ENCODE peak calls at places on chromosome 9, in four cellular contexts. One of them, this sample, is unnamed.

GRCh38 chr9:75027187-75028107 is 646 bp downstream of the CARNMT1 start:
- DNase-seq in WTC11: peak
- DNase-seq in HepG2: peak
- DNase-seq in K562: peak
- DNase-seq in this sample: peak

GRCh38 chr9:108272350-108272899 is 583.4 kb downstream of the ACTL7B start:
- DNase-seq in WTC11: peak
- DNase-seq in HepG2: peak
- DNase-seq in K562: peak
- DNase-seq in this sample: peak

GRCh38 chr9:131318211-131318610 is 28.7 kb downstream of the PLPP7 start:
- DNase-seq in WTC11: no peak
- DNase-seq in HepG2: no peak
- DNase-seq in K562: no peak
- DNase-seq in this sample: peak

GRCh38 chr9:5563886-5564285 is 53.6 kb downstream of the PDCD1LG2 start:
- DNase-seq in WTC11: no peak
- DNase-seq in HepG2: no peak
- DNase-seq in K562: no peak
- DNase-seq in this sample: no peak

GRCh38 chr9:12815895-12816294 is 41.1 kb downstream of the LURAP1L start:
- DNase-seq in WTC11: no peak
- DNase-seq in HepG2: no peak
- DNase-seq in K562: no peak
- DNase-seq in this sample: no peak

GRCh38 chr9:20853866-20854265 is 169.8 kb downstream of the FOCAD start:
- DNase-seq in WTC11: no peak
- DNase-seq in HepG2: no peak
- DNase-seq in K562: no peak
- DNase-seq in this sample: no peak

GRCh38 chr9:126915281-126915816 is 767 bp downstream of the RALGPS1 start:
- DNase-seq in WTC11: peak
- DNase-seq in HepG2: no peak
- DNase-seq in K562: peak
- DNase-seq in this sample: no peak

GRCh38 chr9:37968228-37968672 is 64.3 kb upstream of the SLC25A51 start:
- DNase-seq in WTC11: no peak
- DNase-seq in HepG2: peak
- DNase-seq in K562: peak
- DNase-seq in this sample: no peak

GRCh38 chr9:15220658-15221310 is 86.2 kb downstream of the TTC39B start:
- DNase-seq in WTC11: no peak
- DNase-seq in HepG2: no peak
- DNase-seq in K562: no peak
- DNase-seq in this sample: no peak

GRCh38 chr9:94918038-94918753 is 191.7 kb downstream of the AOPEP start:
- DNase-seq in WTC11: no peak
- DNase-seq in HepG2: peak
- DNase-seq in K562: no peak
- DNase-seq in this sample: no peak

GRCh38 chr9:27572566-27572917 is 739 bp downstream of the C9orf72 start:
- DNase-seq in WTC11: no peak
- DNase-seq in HepG2: peak
- DNase-seq in K562: peak
- DNase-seq in this sample: peak

GRCh38 chr9:112831281-112831851 is 59.3 kb downstream of the SLC46A2 start:
- DNase-seq in WTC11: no peak
- DNase-seq in HepG2: no peak
- DNase-seq in K562: no peak
- DNase-seq in this sample: no peak

GRCh38 chr9:12775963-12776774 is 1.3 kb downstream of the LURAP1L start:
- DNase-seq in WTC11: peak
- DNase-seq in HepG2: peak
- DNase-seq in K562: peak
- DNase-seq in this sample: peak

GRCh38 chr9:71762900-71763653 is 5.2 kb downstream of the CEMIP2 start:
- DNase-seq in WTC11: no peak
- DNase-seq in HepG2: peak
- DNase-seq in K562: no peak
- DNase-seq in this sample: no peak

GRCh38 chr9:93948456-93949072 is 6.6 kb downstream of the BARX1 start:
- DNase-seq in WTC11: peak
- DNase-seq in HepG2: no peak
- DNase-seq in K562: no peak
- DNase-seq in this sample: peak

GRCh38 chr9:87676976-87677775 is 48.7 kb upstream of the CTSL start:
- DNase-seq in WTC11: no peak
- DNase-seq in HepG2: no peak
- DNase-seq in K562: no peak
- DNase-seq in this sample: no peak

GRCh38 chr9:107624216-107624948 is 134.8 kb upstream of the KLF4 start:
- DNase-seq in WTC11: no peak
- DNase-seq in HepG2: no peak
- DNase-seq in K562: no peak
- DNase-seq in this sample: no peak

GRCh38 chr9:34185778-34186551 is 7.1 kb downstream of the UBAP1 start:
- DNase-seq in WTC11: no peak
- DNase-seq in HepG2: no peak
- DNase-seq in K562: no peak
- DNase-seq in this sample: no peak

GRCh38 chr9:112162644-112163413 is 12.3 kb downstream of the SUSD1 start:
- DNase-seq in WTC11: no peak
- DNase-seq in HepG2: no peak
- DNase-seq in K562: no peak
- DNase-seq in this sample: no peak

GRCh38 chr9:124260769-124261603 is 3.2 kb downstream of the NEK6 start:
- DNase-seq in WTC11: no peak
- DNase-seq in HepG2: peak
- DNase-seq in K562: no peak
- DNase-seq in this sample: no peak

GRCh38 chr9:95912773-95913172 is 37.3 kb downstream of the ERCC6L2 start:
- DNase-seq in WTC11: no peak
- DNase-seq in HepG2: no peak
- DNase-seq in K562: no peak
- DNase-seq in this sample: no peak

GRCh38 chr9:87682085-87682484 is 43.8 kb upstream of the CTSL start:
- DNase-seq in WTC11: no peak
- DNase-seq in HepG2: no peak
- DNase-seq in K562: no peak
- DNase-seq in this sample: no peak

GRCh38 chr9:126001581-126002225 is 254.5 kb downstream of the PBX3 start:
- DNase-seq in WTC11: no peak
- DNase-seq in HepG2: no peak
- DNase-seq in K562: no peak
- DNase-seq in this sample: peak

GRCh38 chr9:135039916-135040645 is 47.4 kb upstream of the OLFM1 start:
- DNase-seq in WTC11: no peak
- DNase-seq in HepG2: no peak
- DNase-seq in K562: no peak
- DNase-seq in this sample: no peak

GRCh38 chr9:133613396-133613795 is 4.2 kb upstream of the FAM163B start:
- DNase-seq in WTC11: no peak
- DNase-seq in HepG2: no peak
- DNase-seq in K562: no peak
- DNase-seq in this sample: no peak
- TF ChIP-seq FOXJ3 in WTC11: no peak
- TF ChIP-seq FOXJ3 in HepG2: no peak
- TF ChIP-seq FOXJ3 in K562: no peak
- TF ChIP-seq FOXJ3 in this sample: no peak

GRCh38 chr9:97397220-97397619 is 14.7 kb upstream of the TDRD7 start:
- DNase-seq in WTC11: no peak
- DNase-seq in HepG2: no peak
- DNase-seq in K562: no peak
- DNase-seq in this sample: no peak
- TF ChIP-seq FOXJ3 in WTC11: no peak
- TF ChIP-seq FOXJ3 in HepG2: no peak
- TF ChIP-seq FOXJ3 in K562: no peak
- TF ChIP-seq FOXJ3 in this sample: no peak

DNA sequence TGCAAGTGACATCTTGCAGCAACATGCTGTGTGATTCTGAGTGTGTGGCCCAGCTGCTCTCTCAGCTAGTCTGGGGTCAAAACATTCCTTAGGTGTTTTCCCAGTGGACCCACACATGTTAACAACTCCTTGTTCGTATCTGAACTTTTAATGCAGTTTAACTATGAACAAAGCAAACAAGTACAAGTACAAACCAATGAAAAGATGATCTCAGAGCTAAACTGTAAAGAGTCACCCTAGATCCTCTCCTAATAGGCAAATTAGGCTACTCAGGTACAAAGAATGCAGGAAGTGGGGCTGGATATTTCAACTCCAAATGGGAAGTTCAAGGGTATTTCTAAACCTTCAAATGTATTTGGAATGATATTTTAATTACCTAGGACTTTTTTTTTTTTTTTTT is 108.4 kb downstream of the ENTREP1 start:
- DNase-seq in WTC11: no peak
- DNase-seq in HepG2: no peak
- DNase-seq in K562: no peak
- DNase-seq in this sample: no peak
- TF ChIP-seq FOXJ3 in WTC11: no peak
- TF ChIP-seq FOXJ3 in HepG2: no peak
- TF ChIP-seq FOXJ3 in K562: no peak
- TF ChIP-seq FOXJ3 in this sample: no peak

GRCh38 chr9:129185991-129186390 is 7.9 kb upstream of the IER5L start:
- DNase-seq in WTC11: no peak
- DNase-seq in HepG2: no peak
- DNase-seq in K562: no peak
- DNase-seq in this sample: no peak
- TF ChIP-seq FOXJ3 in WTC11: no peak
- TF ChIP-seq FOXJ3 in HepG2: no peak
- TF ChIP-seq FOXJ3 in K562: no peak
- TF ChIP-seq FOXJ3 in this sample: no peak

GRCh38 chr9:83707768-83708514 is at the start of gene UBQLN1:
- DNase-seq in WTC11: peak
- DNase-seq in HepG2: peak
- DNase-seq in K562: peak
- DNase-seq in this sample: peak

GRCh38 chr9:83706703-83707517 is 848 bp downstream of the UBQLN1 start:
- DNase-seq in WTC11: peak
- DNase-seq in HepG2: peak
- DNase-seq in K562: peak
- DNase-seq in this sample: peak

GRCh38 chr9:83701769-83702168 is 6.0 kb downstream of the UBQLN1 start:
- DNase-seq in WTC11: no peak
- DNase-seq in HepG2: no peak
- DNase-seq in K562: no peak
- DNase-seq in this sample: no peak

GRCh38 chr9:83708515-83709158 is 879 bp upstream of the UBQLN1 start:
- DNase-seq in WTC11: peak
- DNase-seq in HepG2: peak
- DNase-seq in K562: peak
- DNase-seq in this sample: peak

GRCh38 chr9:83707518-83707767 is 315 bp downstream of the UBQLN1 start:
- DNase-seq in WTC11: no peak
- DNase-seq in HepG2: no peak
- DNase-seq in K562: no peak
- DNase-seq in this sample: no peak
- TF ChIP-seq FOXJ3 in WTC11: no peak
- TF ChIP-seq FOXJ3 in HepG2: no peak
- TF ChIP-seq FOXJ3 in K562: no peak
- TF ChIP-seq FOXJ3 in this sample: no peak

GRCh38 chr9:130023147-130023787 is 19.7 kb downstream of the FNBP1 start:
- DNase-seq in WTC11: no peak
- DNase-seq in HepG2: no peak
- DNase-seq in K562: no peak
- DNase-seq in this sample: no peak
- TF ChIP-seq FOXJ3 in WTC11: no peak
- TF ChIP-seq FOXJ3 in HepG2: no peak
- TF ChIP-seq FOXJ3 in K562: no peak
- TF ChIP-seq FOXJ3 in this sample: no peak

GRCh38 chr9:2570615-2571479 is 50.7 kb upstream of the VLDLR start:
- DNase-seq in WTC11: no peak
- DNase-seq in HepG2: peak
- DNase-seq in K562: peak
- DNase-seq in this sample: peak
- TF ChIP-seq FOXJ3 in WTC11: no peak
- TF ChIP-seq FOXJ3 in HepG2: no peak
- TF ChIP-seq FOXJ3 in K562: no peak
- TF ChIP-seq FOXJ3 in this sample: no peak

GRCh38 chr9:36594228-36594627 is 21.5 kb downstream of the MELK start:
- DNase-seq in WTC11: no peak
- DNase-seq in HepG2: no peak
- DNase-seq in K562: no peak
- DNase-seq in this sample: no peak

GRCh38 chr9:36598281-36598680 is 25.6 kb downstream of the MELK start:
- DNase-seq in WTC11: no peak
- DNase-seq in HepG2: no peak
- DNase-seq in K562: no peak
- DNase-seq in this sample: no peak

GRCh38 chr9:36592801-36593583 is 20.3 kb downstream of the MELK start:
- DNase-seq in WTC11: no peak
- DNase-seq in HepG2: no peak
- DNase-seq in K562: no peak
- DNase-seq in this sample: no peak

GRCh38 chr9:36603006-36603405 is 30.3 kb downstream of the MELK start:
- DNase-seq in WTC11: no peak
- DNase-seq in HepG2: no peak
- DNase-seq in K562: no peak
- DNase-seq in this sample: no peak

DNA sequence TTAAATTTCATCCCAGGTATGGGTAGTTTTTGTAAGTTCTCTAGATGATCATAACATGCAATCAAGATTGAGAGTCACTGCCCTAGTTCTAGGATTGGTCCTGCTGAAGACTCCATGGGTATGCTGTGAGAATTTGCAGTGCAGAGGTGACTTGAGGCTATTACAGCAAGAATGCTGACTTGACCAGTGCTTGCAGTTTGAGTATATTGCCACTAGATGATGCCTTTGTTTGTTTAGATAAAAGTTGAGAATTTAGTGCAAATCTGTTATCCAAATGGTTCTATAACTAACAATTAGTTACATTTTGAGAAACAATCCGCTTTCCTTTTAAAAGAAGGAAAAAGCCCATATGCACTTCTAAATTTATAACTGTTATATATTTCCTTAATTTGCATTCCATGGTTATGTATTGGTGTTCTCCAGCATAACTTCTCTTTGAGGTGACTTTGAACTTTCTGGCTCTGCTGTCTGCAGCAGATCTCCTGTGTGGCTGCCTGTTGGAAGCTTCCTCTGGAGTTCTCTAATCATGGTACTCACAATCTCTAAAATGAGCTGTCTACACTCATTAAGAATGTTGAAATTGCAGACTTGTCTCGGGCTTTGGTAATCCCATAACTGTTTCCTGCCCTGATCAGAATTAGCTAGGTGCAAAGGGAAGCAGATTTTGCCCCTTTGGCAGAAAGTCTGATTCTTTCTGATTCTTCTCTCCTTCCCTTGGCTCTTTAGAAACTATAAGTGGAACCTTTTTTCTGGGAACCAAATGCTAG is 24.9 kb downstream of the MELK start:
- DNase-seq in WTC11: no peak
- DNase-seq in HepG2: peak
- DNase-seq in K562: peak
- DNase-seq in this sample: peak
- TF ChIP-seq FOXJ3 in WTC11: no peak
- TF ChIP-seq FOXJ3 in HepG2: no peak
- TF ChIP-seq FOXJ3 in K562: no peak
- TF ChIP-seq FOXJ3 in this sample: no peak